ENCODE peak calls at places on chromosomes 7 and 10, in seven cellular contexts. L is hippocampal formation; V is occipital lobe; J is stimulated activated CD8-positive, alpha-beta memory T cell treated with anti-CD3 and anti-CD28 coated beads, Interleukin-4, amount 100 ng/mL, for 24 hours; I is stimulated activated effector memory CD8-positive, alpha-beta T cell treated with anti-CD3 and anti-CD28 coated beads, Interleukin-12 subunit alpha, Interleukin-12 subunit beta, amount 100 ng/mL, for 72 hours; M is BE2C; H is MM.1S. Q is an unnamed sample.

GRCh38 chr10:128577958-128578750 is 451.9 kb upstream of the MKI67 start:
- DNase-seq in L (no peak), V (no peak), J (no peak), I (no peak), M (no peak), H (no peak), Q (no peak)

GRCh38 chr10:77493851-77494788 is 143.5 kb downstream of the KCNMA1 start:
- DNase-seq in L (no peak), V (no peak), J (no peak), I (peak), M (peak), H (no peak), Q (peak)

GRCh38 chr10:132397036-132397541 is at the start of gene PWWP2B:
- DNase-seq in L (no peak), V (no peak), J (peak), I (peak), M (peak), H (peak), Q (no peak)

GRCh38 chr7:14761506-14762296 is 140.8 kb downstream of the DGKB start:
- DNase-seq in L (peak), V (peak), J (no peak), I (no peak), M (peak), H (no peak), Q (no peak)

GRCh38 chr10:109914966-109915365 is 8.3 kb downstream of the XPNPEP1 start:
- DNase-seq in L (no peak), V (no peak), J (no peak), I (no peak), M (no peak), H (peak), Q (no peak)

GRCh38 chr7:41693150-41693997 is 9.5 kb downstream of the INHBA start:
- DNase-seq in L (peak), V (no peak), J (no peak), I (no peak), M (no peak), H (no peak), Q (peak)

GRCh38 chr10:5546891-5547683 is 22.3 kb downstream of the CALML3 start:
- DNase-seq in L (no peak), V (no peak), J (no peak), I (no peak), M (no peak), H (no peak), Q (no peak)

GRCh38 chr10:78950656-78951587 is 117.8 kb upstream of the ZMIZ1 start:
- DNase-seq in L (no peak), V (no peak), J (no peak), I (no peak), M (no peak), H (no peak), Q (no peak)

GRCh38 chr7:70408477-70408876 is 723.5 kb upstream of the GALNT17 start:
- DNase-seq in L (no peak), V (no peak), J (no peak), I (no peak), M (no peak), H (no peak), Q (no peak)

GRCh38 chr10:100736809-100737358 is 8.5 kb upstream of the PAX2 start:
- DNase-seq in L (no peak), V (no peak), J (no peak), I (no peak), M (no peak), H (no peak), Q (no peak)

GRCh38 chr10:31706921-31707571 is 221.6 kb downstream of the ARHGAP12 start:
- DNase-seq in L (peak), V (no peak), J (no peak), I (no peak), M (no peak), H (no peak), Q (no peak)

GRCh38 chr7:16726189-16726588 is 27.4 kb upstream of the TSPAN13 start:
- DNase-seq in L (no peak), V (no peak), J (no peak), I (no peak), M (no peak), H (no peak), Q (no peak)

GRCh38 chr7:54972733-54973294 is 46.0 kb upstream of the EGFR start:
- DNase-seq in L (no peak), V (no peak), J (no peak), I (no peak), M (no peak), H (no peak), Q (no peak)

GRCh38 chr10:46035923-46036849 is 5.8 kb upstream of the NCOA4 start:
- DNase-seq in L (no peak), V (no peak), J (no peak), I (no peak), M (no peak), H (no peak), Q (no peak)

GRCh38 chr10:58064714-58065528 is 202.8 kb downstream of the IPMK start:
- DNase-seq in L (peak), V (peak), J (no peak), I (no peak), M (peak), H (peak), Q (peak)

GRCh38 chr7:16817536-16817935 is 12.7 kb upstream of the AGR2 start:
- DNase-seq in L (no peak), V (no peak), J (no peak), I (no peak), M (no peak), H (no peak), Q (no peak)

GRCh38 chr10:102631525-102632393 is 12.5 kb upstream of the TRIM8 start:
- DNase-seq in L (no peak), V (no peak), J (no peak), I (no peak), M (no peak), H (no peak), Q (no peak)

GRCh38 chr10:63027533-63027932 is 105.6 kb upstream of the NRBF2 start:
- DNase-seq in L (no peak), V (no peak), J (no peak), I (no peak), M (no peak), H (no peak), Q (no peak)

GRCh38 chr10:47361293-47361692 is 13.1 kb downstream of the RBP3 start:
- DNase-seq in L (no peak), V (no peak), J (no peak), I (peak), M (peak), H (peak), Q (peak)

GRCh38 chr7:105880571-105881330 is 4.4 kb upstream of the ATXN7L1 start:
- DNase-seq in L (no peak), V (no peak), J (no peak), I (no peak), M (no peak), H (no peak), Q (no peak)

GRCh38 chr10:97551271-97551670 is 21.3 kb upstream of the ANKRD2 start:
- DNase-seq in L (no peak), V (no peak), J (no peak), I (no peak), M (no peak), H (no peak), Q (no peak)

GRCh38 chr7:70782729-70783290 is 349.1 kb upstream of the GALNT17 start:
- DNase-seq in L (peak), V (no peak), J (no peak), I (no peak), M (no peak), H (no peak), Q (no peak)

GRCh38 chr7:129778770-129779601 is 167.5 kb downstream of the NRF1 start:
- DNase-seq in L (no peak), V (no peak), J (no peak), I (no peak), M (no peak), H (peak), Q (no peak)

GRCh38 chr10:11898372-11899066 is 75.4 kb downstream of the PROSER2 start:
- DNase-seq in L (no peak), V (no peak), J (no peak), I (no peak), M (peak), H (no peak), Q (peak)

GRCh38 chr10:1966698-1967097 is 229.4 kb upstream of the ADARB2 start:
- DNase-seq in L (no peak), V (no peak), J (no peak), I (no peak), M (no peak), H (no peak), Q (no peak)

GRCh38 chr7:116227678-116228239 is 17.4 kb downstream of the TES start:
- DNase-seq in L (no peak), V (no peak), J (no peak), I (no peak), M (no peak), H (no peak), Q (no peak)

GRCh38 chr10:48458662-48459048 is 146.2 kb downstream of the ARHGAP22 start:
- DNase-seq in L (no peak), V (no peak), J (no peak), I (no peak), M (no peak), H (no peak), Q (no peak)

GRCh38 chr10:91511549-91512330 is 101.6 kb downstream of the HECTD2 start:
- DNase-seq in L (no peak), V (no peak), J (no peak), I (no peak), M (no peak), H (no peak), Q (no peak)

GRCh38 chr10:13453896-13454295 is 74.9 kb downstream of the BEND7 start:
- DNase-seq in L (no peak), V (no peak), J (no peak), I (no peak), M (no peak), H (no peak), Q (no peak)

GRCh38 chr7:31100445-31100844 is 48.3 kb downstream of the ADCYAP1R1 start:
- DNase-seq in L (no peak), V (no peak), J (no peak), I (no peak), M (no peak), H (no peak), Q (no peak)

GRCh38 chr10:127279334-127279774 is 83.0 kb upstream of the INSYN2A start:
- DNase-seq in L (no peak), V (no peak), J (no peak), I (no peak), M (no peak), H (no peak), Q (no peak)

GRCh38 chr7:11473807-11474424 is 358.1 kb downstream of the THSD7A start:
- DNase-seq in L (no peak), V (no peak), J (no peak), I (no peak), M (no peak), H (no peak), Q (no peak)

GRCh38 chr10:78405781-78406180 is 372.1 kb downstream of the RPS24 start:
- DNase-seq in L (no peak), V (no peak), J (no peak), I (no peak), M (no peak), H (no peak), Q (no peak)

GRCh38 chr7:92631067-92631829 is 41.1 kb upstream of the FAM133B start:
- DNase-seq in L (no peak), V (no peak), J (peak), I (peak), M (no peak), H (no peak), Q (no peak)

GRCh38 chr10:117541405-117541908 is 1.1 kb upstream of the EMX2 start:
- DNase-seq in L (no peak), V (no peak), J (no peak), I (no peak), M (no peak), H (no peak), Q (no peak)

GRCh38 chr10:7117806-7118674 is 292.8 kb downstream of the SFMBT2 start:
- DNase-seq in L (peak), V (peak), J (no peak), I (no peak), M (no peak), H (no peak), Q (no peak)

GRCh38 chr7:116980354-116980753 is 27.1 kb downstream of the ST7 start:
- DNase-seq in L (no peak), V (no peak), J (no peak), I (no peak), M (no peak), H (no peak), Q (no peak)